ENCODE peak calls at places on chromosomes 2 and 18, in five cellular contexts. X is SJSA1; S is endothelial cell of umbilical vein; K is CD4-positive, alpha-beta T cell; J is right cardiac atrium. Z is an unnamed sample.

GRCh38 chr2:146238254-146238961 is 1606.4 kb upstream of the ACVR2A start:
- DNase-seq in X (no peak), K (no peak), S (no peak), J (no peak), Z (no peak)

GRCh38 chr2:20356042-20356441 is 5.4 kb upstream of the PUM2 start:
- DNase-seq in S (no peak), X (no peak), J (no peak), K (no peak), Z (peak)

GRCh38 chr2:69253893-69254292 is 133.1 kb downstream of the GFPT1 start:
- DNase-seq in X (peak), K (no peak), S (peak), J (no peak), Z (peak)

GRCh38 chr2:215409331-215410127 is 26.3 kb downstream of the FN1 start:
- DNase-seq in S (no peak), K (no peak), J (no peak), X (peak), Z (no peak)

GRCh38 chr2:64978514-64979268 is 10.5 kb upstream of the SLC1A4 start:
- DNase-seq in S (peak), X (peak), K (no peak), J (no peak), Z (peak)

GRCh38 chr18:75455249-75456183 is 28.0 kb upstream of the SMIM21 start:
- DNase-seq in J (peak), S (peak), K (no peak), X (no peak), Z (no peak)

GRCh38 chr2:30237346-30238142 is 6.2 kb downstream of the LBH start:
- DNase-seq in J (no peak), K (no peak), S (no peak), X (no peak), Z (no peak)

GRCh38 chr2:164146478-164146877 is 410.7 kb upstream of the FIGN start:
- DNase-seq in S (no peak), X (no peak), K (no peak), J (no peak), Z (no peak)

GRCh38 chr2:94956797-94957391 is 68.6 kb upstream of the MAL start:
- DNase-seq in S (peak), K (peak), J (no peak), X (no peak), Z (peak)

GRCh38 chr2:157838442-157839161 is 37.5 kb downstream of the ACVR1 start:
- DNase-seq in X (peak), K (no peak), S (peak), J (peak), Z (peak)

GRCh38 chr2:96325038-96325883 is at the start of gene ITPRIPL1:
- DNase-seq in K (no peak), S (peak), X (no peak), J (peak), Z (peak)

GRCh38 chr2:26672112-26672817 is 20.3 kb upstream of the KCNK3 start:
- DNase-seq in J (no peak), X (no peak), S (no peak), K (no peak), Z (no peak)

GRCh38 chr2:28802975-28803429 is 7.6 kb upstream of the SPDYA start:
- DNase-seq in X (no peak), S (no peak), K (no peak), J (no peak), Z (no peak)

GRCh38 chr18:35875566-35875965 is 96.9 kb upstream of the RMP24 start:
- DNase-seq in J (no peak), X (no peak), S (no peak), K (no peak), Z (no peak)

GRCh38 chr2:196719565-196719872 is 80.0 kb downstream of the GTF3C3 start:
- DNase-seq in X (no peak), J (no peak), K (no peak), S (no peak), Z (no peak)

GRCh38 chr18:48409591-48410094 is 460 bp upstream of the ZBTB7C start:
- DNase-seq in J (peak), X (peak), S (peak), K (no peak), Z (peak)

GRCh38 chr18:54684786-54685185 is 93.7 kb downstream of the DYNAP start:
- DNase-seq in J (no peak), K (no peak), S (peak), X (no peak), Z (peak)

GRCh38 chr2:106523980-106524665 is 37.0 kb downstream of the CD8B2 start:
- DNase-seq in K (no peak), J (no peak), X (no peak), S (no peak), Z (no peak)

GRCh38 chr2:4962419-4962818 is 729.8 kb upstream of the SOX11 start:
- DNase-seq in S (no peak), J (no peak), X (no peak), K (no peak), Z (no peak)

GRCh38 chr2:176291335-176291734 is 22.1 kb downstream of the MTX2 start:
- DNase-seq in J (no peak), X (no peak), K (no peak), S (no peak), Z (no peak)

GRCh38 chr2:103402944-103403343 is 641.1 kb downstream of the TMEM182 start:
- DNase-seq in K (no peak), J (no peak), S (no peak), X (no peak), Z (no peak)

GRCh38 chr2:66794571-66794970 is 359.6 kb downstream of the MEIS1 start:
- DNase-seq in K (no peak), J (no peak), S (no peak), X (no peak), Z (no peak)

GRCh38 chr2:232039086-232039485 is 77.6 kb downstream of the DIS3L2 start:
- DNase-seq in J (no peak), K (no peak), X (no peak), S (no peak), Z (no peak)

GRCh38 chr18:23281626-23282436 is 146.5 kb downstream of the CABLES1 start:
- DNase-seq in X (peak), K (no peak), J (no peak), S (peak), Z (peak)

GRCh38 chr2:118221952-118222594 is 133.8 kb downstream of the INSIG2 start:
- DNase-seq in X (peak), J (no peak), K (no peak), S (peak), Z (peak)

GRCh38 chr2:187593098-187593497 is 38.9 kb upstream of the TFPI start:
- DNase-seq in S (no peak), J (no peak), X (no peak), K (no peak), Z (no peak)

GRCh38 chr2:239642406-239643004 is 241.7 kb upstream of the HDAC4 start:
- DNase-seq in X (no peak), S (no peak), K (no peak), J (no peak), Z (no peak)

GRCh38 chr2:109479804-109480203 is 134.0 kb downstream of the SEPTIN10 start:
- DNase-seq in K (no peak), X (no peak), S (no peak), J (no peak), Z (no peak)

GRCh38 chr2:126657146-126657635 is 1.2 kb downstream of the GYPC start:
- DNase-seq in X (no peak), S (no peak), J (peak), K (peak), Z (peak)

GRCh38 chr2:126660068-126660467 is 4.1 kb downstream of the GYPC start:
- DNase-seq in J (no peak), X (no peak), K (no peak), S (no peak), Z (no peak)

GRCh38 chr2:126658910-126659613 is 3.1 kb downstream of the GYPC start:
- DNase-seq in J (peak), X (no peak), S (no peak), K (no peak), Z (no peak)

GRCh38 chr2:126657636-126658315 is 1.8 kb downstream of the GYPC start:
- DNase-seq in K (peak), J (peak), X (no peak), S (peak), Z (peak)

GRCh38 chr2:126658316-126658909 is 2.5 kb downstream of the GYPC start:
- DNase-seq in J (no peak), S (no peak), X (no peak), K (no peak), Z (no peak)
- H3K27ac ChIP-seq in J (peak), S (peak), X (no peak), K (peak), Z (no peak)

DNA sequence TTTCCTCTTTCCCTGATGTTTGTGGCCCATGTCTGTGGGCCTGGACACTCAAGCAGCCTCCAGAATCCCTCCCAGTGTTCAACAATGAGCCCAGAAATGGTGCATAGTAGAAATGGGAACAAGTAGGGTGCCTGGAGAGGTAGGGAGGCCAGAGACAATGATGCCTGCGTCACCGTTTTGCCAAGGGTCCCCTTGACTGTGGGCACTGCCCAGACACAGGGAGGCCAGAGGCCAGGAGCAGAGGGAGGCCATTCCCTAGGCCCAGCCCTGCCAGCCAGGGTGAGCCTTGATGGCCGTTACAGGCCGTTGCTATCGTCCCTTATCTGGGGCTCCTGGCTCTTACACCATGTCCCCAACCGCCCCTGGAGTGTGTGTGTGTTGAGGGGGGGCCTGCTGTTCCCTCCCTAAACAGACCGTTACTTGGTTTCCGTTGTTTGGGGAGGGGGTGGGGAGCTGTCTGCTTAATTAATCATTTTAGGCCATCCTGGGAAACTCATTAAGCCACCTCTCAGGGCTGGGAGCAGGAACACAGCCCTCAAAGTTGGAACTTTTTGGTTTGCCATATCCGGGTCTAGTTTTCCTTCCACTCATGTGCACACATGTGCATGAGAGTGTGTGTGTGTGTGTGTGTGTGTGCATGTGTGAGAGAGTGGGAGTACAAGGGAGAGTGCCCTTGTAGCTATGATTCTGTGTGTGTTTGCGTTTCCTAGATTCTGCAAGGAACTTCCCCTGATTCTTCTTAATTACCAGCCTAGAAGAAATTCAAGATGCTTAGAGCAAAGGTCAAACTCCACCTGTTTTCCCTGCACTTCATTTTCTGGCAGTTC is 135.2 kb upstream of the HAAO start:
- DNase-seq in X (no peak), K (no peak), S (peak), J (peak), Z (no peak)
- H3K27ac ChIP-seq in X (no peak), K (no peak), S (peak), J (peak), Z (no peak)

GRCh38 chr2:168684921-168685618 is 117.4 kb upstream of the NOSTRIN start:
- DNase-seq in X (no peak), J (no peak), S (no peak), K (no peak), Z (no peak)
- H3K27ac ChIP-seq in X (no peak), J (no peak), S (peak), K (no peak), Z (no peak)

GRCh38 chr2:169770991-169771390 is 27.7 kb upstream of the SSB start:
- DNase-seq in X (no peak), J (no peak), S (peak), K (no peak), Z (no peak)
- H3K27ac ChIP-seq in X (no peak), J (no peak), S (no peak), K (no peak), Z (no peak)

GRCh38 chr2:218367415-218368149 is 10.9 kb downstream of the CATIP start:
- DNase-seq in K (peak), J (peak), X (peak), S (peak), Z (no peak)
- H3K27ac ChIP-seq in K (peak), J (peak), X (no peak), S (no peak), Z (no peak)

GRCh38 chr2:120619579-120619978 is 116.1 kb upstream of the GLI2 start:
- DNase-seq in X (no peak), K (no peak), J (no peak), S (no peak), Z (no peak)
- H3K27ac ChIP-seq in X (no peak), K (no peak), J (no peak), S (no peak), Z (no peak)

GRCh38 chr2:141003967-141004657 is 1126.7 kb downstream of the LRP1B start:
- DNase-seq in X (no peak), S (no peak), J (no peak), K (no peak), Z (no peak)
- H3K27ac ChIP-seq in X (no peak), S (no peak), J (no peak), K (no peak), Z (no peak)

Z was measured in A673.